ENCODE peak calls at places on chromosomes 3 and 15, in nine cellular contexts. H, L, Z, N, U, B, P, K and X are unnamed samples.

GRCh38 chr3:192905980-192906678 is 11.5 kb downstream of the MB21D2 start:
- DNase-seq in H (no peak), L (no peak), Z (no peak), N (no peak), U (no peak), B (no peak), P (no peak), K (no peak), X (no peak)

GRCh38 chr3:62201438-62202035 is 171.8 kb downstream of the FEZF2 start:
- DNase-seq in H (peak), L (peak), Z (no peak), N (no peak), U (no peak), B (no peak), P (peak), K (peak), X (no peak)

GRCh38 chr3:97938444-97938843 is 33.8 kb downstream of the RIOX2 start:
- DNase-seq in H (no peak), L (no peak), Z (no peak), N (no peak), U (no peak), B (no peak), P (no peak), K (no peak), X (no peak)

GRCh38 chr15:68309024-68309423 is 31.5 kb downstream of the FEM1B start:
- DNase-seq in H (no peak), L (no peak), Z (no peak), N (no peak), U (no peak), B (no peak), P (no peak), K (no peak), X (no peak)

GRCh38 chr3:18786924-18787323 is 361.4 kb upstream of the KCNH8 start:
- DNase-seq in H (no peak), L (no peak), Z (no peak), N (no peak), U (no peak), B (no peak), P (no peak), K (no peak), X (no peak)

GRCh38 chr3:17605032-17605431 is 137.4 kb downstream of the TBC1D5 start:
- DNase-seq in H (no peak), L (peak), Z (no peak), N (no peak), U (no peak), B (no peak), P (no peak), K (peak), X (no peak)

GRCh38 chr15:59812185-59812870 is 123.2 kb upstream of the BNIP2 start:
- DNase-seq in H (no peak), L (no peak), Z (no peak), N (no peak), U (no peak), B (no peak), P (no peak), K (no peak), X (no peak)

GRCh38 chr15:63063164-63063756 is 20.7 kb downstream of the TPM1 start:
- DNase-seq in H (no peak), L (no peak), Z (no peak), N (no peak), U (no peak), B (no peak), P (no peak), K (no peak), X (no peak)

GRCh38 chr15:82040862-82041261 is 5.0 kb downstream of the MEX3B start:
- DNase-seq in H (no peak), L (no peak), Z (no peak), N (no peak), U (no peak), B (no peak), P (peak), K (no peak), X (no peak)

GRCh38 chr3:43872901-43873300 is 182.2 kb downstream of the ABHD5 start:
- DNase-seq in H (no peak), L (peak), Z (no peak), N (no peak), U (no peak), B (no peak), P (no peak), K (peak), X (no peak)

GRCh38 chr3:128623762-128624176 is 26.8 kb downstream of the RPN1 start:
- DNase-seq in H (no peak), L (no peak), Z (no peak), N (no peak), U (no peak), B (no peak), P (no peak), K (no peak), X (no peak)

GRCh38 chr3:150094150-150094932 is 123.6 kb upstream of the PFN2 start:
- DNase-seq in H (no peak), L (no peak), Z (no peak), N (no peak), U (no peak), B (no peak), P (peak), K (peak), X (no peak)

GRCh38 chr3:156150434-156151066 is 30.2 kb downstream of the KCNAB1 start:
- DNase-seq in H (no peak), L (peak), Z (peak), N (peak), U (no peak), B (peak), P (peak), K (peak), X (peak)

GRCh38 chr3:70811880-70812279 is 499.4 kb upstream of the MDFIC2 start:
- DNase-seq in H (no peak), L (no peak), Z (no peak), N (no peak), U (no peak), B (no peak), P (no peak), K (peak), X (no peak)

GRCh38 chr3:9253327-9253726 is 3.9 kb upstream of the SRGAP3 start:
- DNase-seq in H (no peak), L (no peak), Z (no peak), N (no peak), U (no peak), B (no peak), P (peak), K (peak), X (no peak)

GRCh38 chr3:13852638-13853009 is 27.2 kb downstream of the WNT7A start:
- DNase-seq in H (no peak), L (no peak), Z (no peak), N (no peak), U (no peak), B (no peak), P (peak), K (no peak), X (no peak)

GRCh38 chr15:92883643-92884458 is 16.3 kb upstream of the CHD2 start:
- DNase-seq in H (no peak), L (peak), Z (no peak), N (no peak), U (no peak), B (peak), P (no peak), K (no peak), X (no peak)

GRCh38 chr3:19946291-19946831 is 536 bp upstream of the RAB5A start:
- DNase-seq in H (no peak), L (no peak), Z (no peak), N (no peak), U (no peak), B (no peak), P (no peak), K (peak), X (no peak)

GRCh38 chr3:178833696-178834095 is 237.9 kb downstream of the ZMAT3 start:
- DNase-seq in H (no peak), L (no peak), Z (no peak), N (no peak), U (no peak), B (no peak), P (no peak), K (no peak), X (no peak)

GRCh38 chr3:33482126-33482525 is 41.9 kb upstream of the UBP1 start:
- DNase-seq in H (no peak), L (no peak), Z (no peak), N (no peak), U (no peak), B (no peak), P (no peak), K (no peak), X (no peak)

GRCh38 chr3:195065864-195066185 is 205.1 kb downstream of the XXYLT1 start:
- DNase-seq in H (no peak), L (no peak), Z (no peak), N (no peak), U (no peak), B (no peak), P (no peak), K (no peak), X (no peak)

GRCh38 chr15:69578792-69579587 is 126.4 kb downstream of the RPLP1 start:
- DNase-seq in H (no peak), L (peak), Z (no peak), N (no peak), U (no peak), B (no peak), P (peak), K (no peak), X (no peak)

GRCh38 chr3:67522081-67522480 is 132.3 kb downstream of the SUCLG2 start:
- DNase-seq in H (no peak), L (no peak), Z (no peak), N (no peak), U (no peak), B (no peak), P (no peak), K (no peak), X (no peak)

GRCh38 chr3:29408676-29409075 is 127.8 kb downstream of the RBMS3 start:
- DNase-seq in H (no peak), L (no peak), Z (no peak), N (no peak), U (no peak), B (no peak), P (no peak), K (no peak), X (no peak)

GRCh38 chr3:21803604-21804003 is 52.6 kb upstream of the ZNF385D start:
- DNase-seq in H (no peak), L (no peak), Z (no peak), N (no peak), U (no peak), B (no peak), P (no peak), K (no peak), X (no peak)

GRCh38 chr15:78140296-78140695 is 8.9 kb upstream of the IDH3A start:
- DNase-seq in H (no peak), L (no peak), Z (no peak), N (no peak), U (no peak), B (no peak), P (no peak), K (no peak), X (no peak)

GRCh38 chr3:126914226-126914625 is 68.7 kb upstream of the PLXNA1 start:
- DNase-seq in H (no peak), L (no peak), Z (no peak), N (no peak), U (no peak), B (no peak), P (no peak), K (no peak), X (no peak)